ENCODE peak calls at places on chromosomes 11 and 22, in nine cellular contexts. L is AG04450, P is heart right ventricle, O is fibroblast of lung, E is coronary artery, V is epithelial cell of esophagus, U is kidney, F is bronchial epithelial cell, C is HFF-Myc. X is an unnamed sample.

GRCh38 chr11:114440971-114441810 is 1.9 kb downstream of the REXO2 start:
- DNase-seq in L (no peak), C (no peak), E (no peak), P (no peak), U (no peak), O (no peak), F (no peak), V (no peak), X (no peak)

GRCh38 chr22:43363580-43364435 is 20.6 kb upstream of the SCUBE1 start:
- DNase-seq in L (no peak), P (no peak), V (no peak), C (no peak), O (no peak), U (no peak), F (no peak), E (no peak), X (no peak)

GRCh38 chr11:78656984-78657383 is 82.3 kb upstream of the NARS2 start:
- DNase-seq in C (no peak), V (no peak), L (no peak), O (no peak), F (no peak), E (peak), P (no peak), U (no peak), X (no peak)

GRCh38 chr11:130849215-130849568 is 67.1 kb downstream of the SNX19 start:
- DNase-seq in U (no peak), P (no peak), F (peak), C (peak), O (peak), L (no peak), E (no peak), V (peak), X (peak)

GRCh38 chr11:105789579-105789978 is 179.7 kb downstream of the GRIA4 start:
- DNase-seq in F (no peak), O (no peak), L (no peak), V (no peak), C (no peak), P (no peak), E (no peak), U (no peak), X (no peak)

GRCh38 chr11:110182886-110183285 is 89.7 kb downstream of the ZC3H12C start:
- DNase-seq in F (peak), L (no peak), V (peak), E (no peak), U (no peak), O (peak), C (no peak), P (no peak), X (no peak)

GRCh38 chr11:86196291-86196690 is 48.3 kb upstream of the EED start:
- DNase-seq in U (no peak), L (no peak), V (no peak), C (no peak), P (no peak), F (no peak), O (no peak), E (no peak), X (no peak)

GRCh38 chr11:11072067-11072466 is 214.2 kb upstream of the ZBED5 start:
- DNase-seq in U (no peak), C (no peak), P (no peak), L (no peak), V (peak), O (no peak), F (peak), E (no peak), X (no peak)

GRCh38 chr22:31144223-31144622 is 3.9 kb upstream of the PLA2G3 start:
- DNase-seq in O (peak), E (no peak), P (no peak), V (peak), C (no peak), L (no peak), F (peak), U (no peak), X (no peak)

GRCh38 chr11:2792376-2793250 is 92.8 kb upstream of the KCNQ1OT1 start:
- DNase-seq in V (peak), C (no peak), L (no peak), U (peak), P (no peak), E (peak), F (no peak), O (no peak), X (no peak)

GRCh38 chr11:2791139-2791520 is 91.3 kb upstream of the KCNQ1OT1 start:
- DNase-seq in L (no peak), P (no peak), E (peak), C (no peak), F (no peak), V (no peak), O (no peak), U (peak), X (no peak)

GRCh38 chr11:2789791-2790580 is 90.2 kb upstream of the KCNQ1OT1 start:
- DNase-seq in F (no peak), V (no peak), P (no peak), U (peak), O (no peak), L (no peak), C (no peak), E (peak), X (no peak)

GRCh38 chr11:2790581-2790925 is 90.8 kb upstream of the KCNQ1OT1 start:
- DNase-seq in C (no peak), P (no peak), V (no peak), L (no peak), U (peak), F (no peak), E (peak), O (no peak), X (no peak)

DNA sequence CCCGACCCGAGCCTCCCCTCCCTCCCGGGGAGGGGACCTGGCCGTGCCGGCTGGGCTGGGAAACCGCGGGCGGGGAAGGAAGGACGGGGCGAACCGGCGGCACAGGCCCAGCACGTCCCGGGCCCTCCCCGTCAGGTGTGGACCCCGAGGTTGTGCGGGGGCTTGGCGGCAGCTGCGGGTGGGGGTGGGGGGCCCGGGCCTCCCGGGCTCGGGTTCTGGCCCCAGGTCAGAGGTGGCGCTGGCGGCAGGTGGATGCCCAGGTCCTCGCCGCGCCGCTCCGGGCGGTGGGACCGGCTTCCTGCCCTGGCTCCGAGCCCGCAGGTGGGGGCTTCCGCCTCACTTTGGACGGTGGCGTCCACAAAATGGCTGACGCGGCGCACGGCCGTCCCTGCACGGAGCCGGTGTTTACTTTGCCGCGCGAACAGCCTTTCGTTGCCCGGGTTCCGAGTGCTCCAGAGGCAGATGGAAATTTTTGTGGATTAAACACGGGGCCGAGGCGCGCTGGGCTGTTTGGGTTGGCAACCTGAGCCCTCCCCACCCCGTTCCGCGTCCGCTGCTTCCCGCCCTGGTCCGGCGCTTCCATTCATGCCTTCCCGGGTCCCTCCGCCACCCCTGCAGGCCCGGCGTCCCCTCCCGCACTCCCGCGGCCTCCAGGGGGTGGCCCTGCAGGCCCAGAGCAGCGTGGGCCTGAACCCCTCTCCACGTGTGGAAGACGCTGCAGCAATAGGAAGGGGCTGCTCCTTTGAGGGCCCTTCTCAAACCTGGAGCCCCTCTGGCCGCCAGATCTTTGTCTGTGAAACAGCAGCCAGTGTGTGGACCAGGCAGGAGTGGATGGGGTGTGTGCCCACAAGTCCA is 92.0 kb upstream of the KCNQ1OT1 start:
- DNase-seq in V (no peak), P (no peak), O (no peak), L (no peak), C (no peak), E (peak), U (peak), F (no peak), X (no peak)
- H3K4me3 ChIP-seq in V (peak), P (no peak), O (peak), L (peak), C (no peak), E (peak), U (peak), F (peak), X (no peak)

DNA sequence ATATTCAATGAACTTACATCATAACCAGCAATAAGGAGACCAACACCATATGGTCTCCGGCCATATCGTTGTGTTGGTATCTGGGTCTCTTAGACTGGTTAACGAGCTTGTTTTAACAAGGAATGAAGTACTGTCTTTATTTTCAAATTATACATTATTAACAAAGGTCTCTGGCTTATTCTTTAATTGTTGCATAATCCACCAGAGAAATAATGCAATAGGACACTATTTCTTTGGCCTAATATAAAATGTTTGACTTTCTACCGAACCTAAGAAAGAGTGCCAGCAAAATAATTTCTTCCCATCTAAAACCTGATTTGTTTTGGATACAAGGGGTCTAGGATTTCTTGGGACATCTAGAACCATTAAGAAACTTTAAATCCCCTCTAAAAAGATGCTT is 6.4 kb downstream of the PSMA1 start:
- DNase-seq in L (no peak), O (no peak), V (no peak), C (no peak), P (no peak), E (no peak), F (no peak), U (no peak), X (no peak)
- TF ChIP-seq CTCF in L (no peak), O (no peak), V (no peak), C (no peak), P (no peak), E (no peak), F (no peak), U (no peak), X (no peak)

GRCh38 chr22:29912141-29912540 is 29.2 kb downstream of the MTMR3 start:
- DNase-seq in C (no peak), L (no peak), O (no peak), U (no peak), F (no peak), P (no peak), E (no peak), V (no peak), X (no peak)

GRCh38 chr22:29904020-29904419 is 21.0 kb downstream of the MTMR3 start:
- DNase-seq in U (no peak), V (no peak), C (no peak), L (no peak), E (no peak), P (no peak), O (peak), F (no peak), X (no peak)

GRCh38 chr22:29912605-29913398 is 29.8 kb downstream of the MTMR3 start:
- DNase-seq in U (no peak), V (peak), L (peak), P (peak), O (peak), C (peak), F (peak), E (no peak), X (peak)

GRCh38 chr22:29903371-29903770 is 20.4 kb downstream of the MTMR3 start:
- DNase-seq in O (no peak), L (no peak), V (no peak), C (no peak), U (no peak), E (no peak), F (no peak), P (no peak), X (no peak)

GRCh38 chr22:29907753-29908515 is 25.0 kb downstream of the MTMR3 start:
- DNase-seq in E (no peak), L (peak), O (peak), F (peak), U (no peak), V (peak), C (peak), P (peak), X (peak)
- H3K4me3 ChIP-seq in E (peak), L (no peak), O (no peak), F (no peak), U (no peak), V (no peak), C (no peak), P (no peak), X (no peak)

GRCh38 chr11:21295508-21295907 is 626.1 kb downstream of the NELL1 start:
- DNase-seq in L (no peak), P (no peak), E (no peak), F (peak), V (no peak), O (no peak), U (no peak), C (no peak), X (no peak)

GRCh38 chr11:21285104-21285503 is 615.7 kb downstream of the NELL1 start:
- DNase-seq in O (no peak), L (no peak), U (no peak), E (no peak), C (no peak), F (no peak), P (no peak), V (no peak), X (no peak)

GRCh38 chr11:21289686-21290085 is 620.3 kb downstream of the NELL1 start:
- DNase-seq in E (no peak), F (no peak), C (no peak), O (no peak), L (no peak), P (no peak), V (no peak), U (no peak), X (no peak)
- TF ChIP-seq CTCF in E (no peak), F (no peak), C (no peak), O (no peak), L (no peak), P (no peak), V (no peak), U (no peak), X (no peak)

GRCh38 chr11:76153609-76153949 is 52.7 kb downstream of the WNT11 start:
- DNase-seq in E (no peak), C (no peak), F (peak), V (peak), P (no peak), O (peak), U (no peak), L (no peak), X (peak)
- H3K4me3 ChIP-seq in E (no peak), C (no peak), F (no peak), V (no peak), P (no peak), O (no peak), U (no peak), L (no peak), X (no peak)

GRCh38 chr11:9384535-9385287 is at the start of gene IPO7:
- DNase-seq in L (peak), C (peak), O (peak), F (peak), U (peak), V (peak), P (peak), E (peak), X (peak)
- TF ChIP-seq CTCF in L (peak), C (peak), O (peak), F (peak), U (peak), V (peak), P (peak), E (no peak), X (peak)

DNA sequence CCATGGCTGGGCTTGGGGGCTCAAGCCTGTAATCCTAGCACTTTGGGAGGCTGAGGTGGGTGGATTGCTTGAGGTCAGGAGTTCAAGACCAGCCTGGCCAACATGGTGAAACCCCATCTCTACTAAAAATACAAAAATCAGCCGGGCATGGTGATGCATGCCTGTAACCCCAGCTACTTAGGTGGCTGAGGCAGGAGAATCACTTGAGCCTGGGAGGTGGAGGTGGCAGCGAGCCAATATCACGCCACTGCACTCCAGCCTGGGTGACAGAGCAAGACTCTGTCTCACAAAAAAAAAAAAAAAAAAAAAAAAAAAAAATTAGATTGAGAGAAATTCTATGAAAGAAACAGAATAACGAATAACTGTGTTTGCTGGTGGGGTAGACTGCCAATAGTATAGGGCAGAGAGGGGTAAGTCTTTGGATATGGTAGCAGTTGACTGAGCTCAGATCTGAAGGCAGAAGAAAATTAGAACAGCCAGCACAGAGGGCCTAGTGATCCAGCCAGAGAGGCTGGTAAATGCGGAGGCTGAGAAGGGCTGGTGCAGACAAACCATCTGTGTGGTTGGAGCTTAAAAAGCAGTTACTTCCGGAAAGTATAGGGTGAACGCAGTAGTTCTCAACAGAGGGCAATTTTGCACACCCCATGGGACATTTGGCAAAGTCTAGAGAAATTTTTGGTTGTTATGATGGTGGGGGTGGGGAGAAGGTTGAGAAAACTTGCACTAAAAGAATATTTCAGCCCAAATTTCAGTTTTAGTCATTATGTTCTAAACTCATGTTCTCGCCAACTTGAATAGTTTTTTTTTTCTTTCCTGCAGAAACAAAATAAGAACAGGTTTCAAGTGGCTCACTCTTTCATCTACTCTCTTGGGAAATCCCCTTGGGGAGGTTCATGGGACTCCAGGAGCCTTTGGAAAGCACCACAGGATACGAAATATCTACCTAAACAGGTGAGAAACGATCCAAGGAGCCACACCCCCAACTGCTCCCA is 1.6 kb upstream of the HORMAD2 start:
- DNase-seq in E (no peak), C (no peak), F (peak), V (peak), U (no peak), L (no peak), O (no peak), P (no peak), X (no peak)
- H3K4me3 ChIP-seq in E (no peak), C (no peak), F (no peak), V (no peak), U (no peak), L (no peak), O (no peak), P (no peak), X (no peak)

DNA sequence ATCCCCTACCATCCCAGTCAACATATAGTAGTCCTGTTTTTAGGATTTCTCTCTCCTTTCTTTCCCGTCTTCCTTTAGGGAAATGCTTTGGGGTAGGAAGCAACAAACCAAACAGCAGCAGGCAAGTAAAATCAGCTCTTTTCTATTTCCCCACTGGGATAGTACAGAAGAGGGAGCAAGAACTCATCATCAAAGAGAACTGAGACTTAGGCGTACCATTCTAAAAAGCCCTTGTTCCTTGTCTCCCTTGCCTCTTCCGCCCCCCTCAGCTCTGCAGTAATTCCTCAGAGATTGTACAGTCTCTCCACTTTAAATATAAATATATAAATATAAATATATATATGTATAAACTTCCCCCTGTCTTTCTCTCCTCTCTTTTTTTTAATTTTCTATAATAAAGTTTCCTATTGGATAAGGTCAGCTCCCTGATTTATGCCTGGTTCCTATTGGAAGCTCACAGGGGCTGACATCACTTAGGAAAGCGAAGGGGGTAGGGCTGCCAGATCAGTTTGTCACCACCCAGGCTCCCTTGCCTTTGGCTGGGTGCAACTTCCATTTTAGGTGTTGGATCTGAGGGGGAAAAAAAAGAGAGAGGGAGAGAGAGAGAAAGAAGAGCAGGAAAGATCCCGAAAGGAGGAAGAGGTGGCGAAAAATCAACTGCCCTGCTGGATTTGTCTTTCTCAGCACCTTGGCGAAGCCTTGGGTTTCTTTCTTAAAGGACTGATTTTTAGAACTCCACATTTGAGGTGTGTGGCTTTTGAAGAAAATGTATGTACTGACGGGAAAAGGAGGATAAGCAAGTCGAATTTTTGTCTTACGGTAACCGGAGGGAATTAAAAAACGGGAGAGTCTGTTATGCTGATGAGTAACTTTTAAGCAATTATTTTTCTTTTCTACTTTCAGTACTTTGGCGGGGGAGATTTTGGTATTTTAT is at the start of gene CTNND1:
- DNase-seq in O (peak), F (peak), C (peak), U (peak), E (peak), L (peak), P (peak), V (peak), X (peak)
- TF ChIP-seq CTCF in O (no peak), F (no peak), C (no peak), U (no peak), E (no peak), L (no peak), P (no peak), V (no peak), X (no peak)

GRCh38 chr11:25066706-25067105 is 569.9 kb downstream of the LUZP2 start:
- DNase-seq in O (no peak), L (no peak), C (no peak), P (no peak), V (no peak), U (no peak), F (no peak), E (no peak), X (no peak)
- H3K4me3 ChIP-seq in O (no peak), L (no peak), C (no peak), P (no peak), V (no peak), U (no peak), F (no peak), E (no peak), X (no peak)

GRCh38 chr11:64919627-64920026 is 2.6 kb upstream of the ATG2A start:
- DNase-seq in V (no peak), F (no peak), E (no peak), C (no peak), U (no peak), P (no peak), O (no peak), L (no peak), X (no peak)

GRCh38 chr11:64916848-64917662 is at the start of gene ATG2A:
- DNase-seq in F (peak), O (peak), P (peak), E (peak), C (peak), U (peak), L (peak), V (peak), X (peak)

GRCh38 chr11:64916040-64916847 is 765 bp downstream of the ATG2A start:
- DNase-seq in F (peak), P (peak), U (peak), V (peak), O (peak), E (no peak), L (no peak), C (peak), X (no peak)

GRCh38 chr11:64917663-64917995 is 620 bp upstream of the ATG2A start:
- DNase-seq in C (no peak), E (no peak), V (no peak), F (no peak), U (no peak), L (no peak), O (no peak), P (no peak), X (no peak)

GRCh38 chr11:64918056-64918455 is 1.0 kb upstream of the ATG2A start:
- DNase-seq in O (peak), P (no peak), E (no peak), V (peak), U (no peak), L (peak), F (peak), C (peak), X (peak)
- TF ChIP-seq CTCF in O (peak), P (peak), E (no peak), V (peak), U (peak), L (peak), F (no peak), C (peak), X (peak)

X was measured in AG09309.